ENCODE peak calls at places on chromosomes 7 and 10, in five cellular contexts. T is fibroblast of pulmonary artery, E is upper lobe of left lung, C is IMR-90, L is GM06990. X is an unnamed sample.

GRCh38 chr7:69801729-69802688 is 203.7 kb downstream of the AUTS2 start:
- DNase-seq in T (no peak), E (no peak), C (no peak), L (no peak), X (no peak)

GRCh38 chr7:128715079-128715478 is 24.1 kb upstream of the CALU start:
- DNase-seq in T (peak), E (no peak), C (no peak), L (no peak), X (no peak)

GRCh38 chr7:26005683-26006410 is 146.2 kb upstream of the NFE2L3 start:
- DNase-seq in T (no peak), E (no peak), C (no peak), L (no peak), X (no peak)

GRCh38 chr7:129767120-129768011 is 155.8 kb downstream of the NRF1 start:
- DNase-seq in T (no peak), E (no peak), C (no peak), L (no peak), X (no peak)

GRCh38 chr10:6224781-6225180 is 22.0 kb downstream of the PFKFB3 start:
- DNase-seq in T (no peak), E (no peak), C (no peak), L (no peak), X (no peak)

GRCh38 chr10:35216303-35216905 is 89.8 kb downstream of the CREM start:
- DNase-seq in T (peak), E (peak), C (peak), L (no peak), X (no peak)

GRCh38 chr7:4172883-4173282 is 509.2 kb upstream of the FOXK1 start:
- DNase-seq in T (no peak), E (no peak), C (no peak), L (no peak), X (no peak)

GRCh38 chr7:46468753-46469356 is 547.8 kb upstream of the IGFBP3 start:
- DNase-seq in T (peak), E (no peak), C (peak), L (no peak), X (no peak)

GRCh38 chr7:53602817-53603418 is 567.5 kb downstream of the POM121L12 start:
- DNase-seq in T (no peak), E (no peak), C (no peak), L (no peak), X (no peak)

GRCh38 chr7:117381357-117381756 is 45.9 kb downstream of the ASZ1 start:
- DNase-seq in T (no peak), E (no peak), C (no peak), L (no peak), X (no peak)

GRCh38 chr10:71080381-71081228 is 131.8 kb upstream of the UNC5B start:
- DNase-seq in T (no peak), E (peak), C (no peak), L (no peak), X (no peak)

GRCh38 chr7:79096361-79096805 is 357.1 kb downstream of the MAGI2 start:
- DNase-seq in T (no peak), E (no peak), C (peak), L (no peak), X (no peak)

GRCh38 chr10:5484205-5484604 is 15.2 kb downstream of the CALML5 start:
- DNase-seq in T (peak), E (no peak), C (peak), L (no peak), X (no peak)

GRCh38 chr10:33509231-33509871 is 174.9 kb upstream of the NRP1 start:
- DNase-seq in T (peak), E (peak), C (peak), L (peak), X (peak)

GRCh38 chr10:110620108-110620719 is 23.9 kb upstream of the RBM20 start:
- DNase-seq in T (no peak), E (no peak), C (no peak), L (no peak), X (no peak)

GRCh38 chr10:62818426-62819011 is 2.4 kb upstream of the EGR2 start:
- DNase-seq in T (peak), E (no peak), C (no peak), L (peak), X (peak)

GRCh38 chr10:48535416-48536225 is 69.3 kb downstream of the ARHGAP22 start:
- DNase-seq in T (no peak), E (no peak), C (no peak), L (no peak), X (no peak)

GRCh38 chr10:103570844-103571655 is 77.5 kb downstream of the NEURL1 start:
- DNase-seq in T (no peak), E (no peak), C (no peak), L (no peak), X (no peak)

GRCh38 chr7:117124585-117125220 is 171.4 kb downstream of the ST7 start:
- DNase-seq in T (peak), E (peak), C (peak), L (peak), X (peak)

GRCh38 chr7:112462236-112462635 is 12.0 kb downstream of the IFRD1 start:
- DNase-seq in T (peak), E (peak), C (peak), L (no peak), X (peak)

GRCh38 chr10:114470956-114471905 is 66.9 kb upstream of the AFAP1L2 start:
- DNase-seq in T (peak), E (peak), C (peak), L (peak), X (peak)

GRCh38 chr7:33061282-33061928 is 1.2 kb downstream of the NT5C3A start:
- DNase-seq in T (no peak), E (no peak), C (no peak), L (no peak), X (no peak)

GRCh38 chr7:98119257-98119918 is 12.7 kb downstream of the LMTK2 start:
- DNase-seq in T (peak), E (peak), C (peak), L (no peak), X (peak)

GRCh38 chr10:856405-857157 is 74.9 kb downstream of the LARP4B start:
- DNase-seq in T (no peak), E (no peak), C (no peak), L (no peak), X (no peak)

GRCh38 chr10:79933961-79934360 is 14.9 kb downstream of the SFTPD start:
- DNase-seq in T (peak), E (no peak), C (no peak), L (no peak), X (no peak)

GRCh38 chr7:144786522-144786921 is 49.3 kb downstream of the TPK1 start:
- DNase-seq in T (no peak), E (no peak), C (no peak), L (no peak), X (no peak)

GRCh38 chr7:52925332-52925731 is 110.1 kb upstream of the POM121L12 start:
- DNase-seq in T (no peak), E (no peak), C (no peak), L (no peak), X (no peak)

GRCh38 chr7:38512704-38513103 is 118.5 kb downstream of the AMPH start:
- DNase-seq in T (peak), E (no peak), C (peak), L (no peak), X (no peak)

GRCh38 chr7:149430197-149430596 is 30.7 kb downstream of the ZNF777 start:
- DNase-seq in T (no peak), E (no peak), C (no peak), L (no peak), X (no peak)

GRCh38 chr7:68697821-68698280 is 900.4 kb upstream of the AUTS2 start:
- DNase-seq in T (peak), E (no peak), C (peak), L (no peak), X (no peak)

GRCh38 chr10:43138757-43139241 is 554 bp downstream of the CSGALNACT2 start:
- DNase-seq in T (peak), E (no peak), C (peak), L (no peak), X (no peak)
- TF ChIP-seq CTCF in T (no peak), E (no peak), C (no peak), L (no peak), X (no peak)

GRCh38 chr7:97117372-97118188 is at the start of gene SDHAF3:
- DNase-seq in T (peak), E (peak), C (peak), L (peak), X (peak)
- TF ChIP-seq CTCF in T (no peak), E (no peak), C (peak), L (peak), X (no peak)

GRCh38 chr10:92615515-92615914 is 22.6 kb downstream of the KIF11 start:
- DNase-seq in T (no peak), E (no peak), C (no peak), L (no peak), X (no peak)
- TF ChIP-seq CTCF in T (no peak), E (no peak), C (no peak), L (no peak), X (no peak)

DNA sequence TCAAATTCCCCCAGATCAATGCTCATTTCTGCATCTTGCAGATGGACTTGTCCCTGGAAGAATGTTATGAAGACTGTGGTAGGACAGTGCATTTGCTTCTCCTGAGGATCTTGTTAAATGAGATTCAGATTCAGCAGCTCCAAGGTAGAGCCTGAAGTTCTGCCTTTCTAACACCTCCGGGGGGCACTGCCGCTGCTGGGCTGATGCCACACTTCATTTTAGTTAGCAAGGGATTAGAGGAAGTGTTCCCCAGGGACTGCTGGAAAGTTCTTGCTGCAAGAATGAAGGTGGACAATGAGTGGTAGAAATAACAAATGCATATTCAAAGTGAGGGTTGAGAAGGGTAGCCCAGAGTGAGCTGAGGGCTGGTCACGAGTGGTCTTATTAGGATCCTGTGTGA is 434.3 kb upstream of the AKR1E2 start:
- DNase-seq in T (peak), E (no peak), C (no peak), L (no peak), X (peak)
- TF ChIP-seq CTCF in T (peak), E (no peak), C (no peak), L (no peak), X (no peak)

GRCh38 chr10:60848126-60848525 is 69.8 kb downstream of the CDK1 start:
- DNase-seq in T (peak), E (no peak), C (peak), L (no peak), X (peak)
- TF ChIP-seq CTCF in T (no peak), E (no peak), C (no peak), L (no peak), X (no peak)

GRCh38 chr10:46097576-46098317 is 51.7 kb upstream of the MSMB start:
- DNase-seq in T (no peak), E (no peak), C (no peak), L (no peak), X (no peak)

GRCh38 chr10:46096426-46096825 is 50.4 kb upstream of the MSMB start:
- DNase-seq in T (no peak), E (no peak), C (peak), L (no peak), X (no peak)

GRCh38 chr10:46094931-46095755 is 49.1 kb upstream of the MSMB start:
- DNase-seq in T (no peak), E (no peak), C (no peak), L (no peak), X (no peak)

GRCh38 chr10:46096909-46097575 is 51.0 kb upstream of the MSMB start:
- DNase-seq in T (no peak), E (no peak), C (no peak), L (no peak), X (no peak)

GRCh38 chr10:46098379-46098778 is 52.3 kb upstream of the MSMB start:
- DNase-seq in T (no peak), E (no peak), C (no peak), L (no peak), X (no peak)
- TF ChIP-seq CTCF in T (no peak), E (no peak), C (no peak), L (no peak), X (no peak)

DNA sequence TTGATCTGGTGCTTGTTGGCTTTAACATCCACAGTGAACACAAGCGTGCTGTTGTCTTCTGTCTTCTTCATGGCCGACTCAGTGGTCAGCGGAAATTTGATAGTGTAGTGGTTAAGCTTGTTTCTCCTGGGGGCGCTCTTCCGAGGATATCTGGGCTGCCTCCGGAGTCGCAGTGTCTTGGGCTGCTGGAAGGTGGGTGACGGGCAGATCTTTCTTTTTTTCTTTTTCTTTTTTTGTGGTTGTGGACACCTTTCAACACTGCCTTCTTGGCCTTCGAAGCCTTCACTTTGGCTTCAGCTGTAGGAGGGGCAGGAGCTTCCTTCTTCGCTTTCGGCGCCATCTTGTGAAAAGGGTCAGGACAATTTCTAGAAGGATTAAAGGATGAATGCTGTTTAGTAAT is 23.8 kb upstream of the RPA3 start:
- DNase-seq in T (no peak), E (no peak), C (no peak), L (no peak), X (no peak)
- TF ChIP-seq CTCF in T (no peak), E (no peak), C (no peak), L (no peak), X (no peak)

DNA sequence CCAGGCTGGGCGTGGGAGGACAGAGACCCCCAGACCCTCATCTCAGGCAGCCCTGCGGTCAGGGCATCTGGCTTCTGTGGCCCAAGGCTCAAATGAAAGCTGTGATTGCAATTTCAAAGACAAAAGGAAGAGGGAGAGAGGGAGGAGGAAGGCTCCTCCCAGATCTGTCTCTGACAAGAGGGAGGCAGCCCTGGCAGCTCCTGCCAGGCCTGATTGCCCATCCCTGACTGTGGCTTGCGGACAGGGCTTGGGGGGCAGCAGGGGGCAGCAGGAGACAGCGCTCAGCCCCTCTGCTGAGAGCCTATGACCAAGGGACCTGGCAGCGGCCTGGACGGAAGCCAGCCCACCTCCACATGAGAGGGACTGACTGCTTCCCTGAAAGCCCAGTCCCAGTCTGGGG is 91.8 kb downstream of the PTPRN2 start:
- DNase-seq in T (no peak), E (no peak), C (no peak), L (no peak), X (peak)
- TF ChIP-seq CTCF in T (no peak), E (no peak), C (no peak), L (peak), X (no peak)